ENCODE peak calls at places on chromosomes 2 and 18, in nine cellular contexts. One of them, this sample, is unnamed.

GRCh38 chr2:27185331-27186026 is 26.4 kb upstream of the ATRAID start:
- DNase-seq in foreskin fibroblast: peak
- DNase-seq in NCI-H1092 treated with DMSO at 0.1 percent for 48 hours: no peak
- DNase-seq in activated CD8-positive, alpha-beta memory T cell treated with anti-CD3 and anti-CD28 coated beads for 1 hour: no peak
- DNase-seq in stimulated activated CD8-positive, alpha-beta memory T cell treated with anti-CD3 and anti-CD28 coated beads, Interleukin-4, amount 100 ng/mL, for 4 hours: no peak
- DNase-seq in ACHN: no peak
- DNase-seq in T1000: no peak
- DNase-seq in mucosa of gallbladder: peak
- DNase-seq in HAP-1: no peak
- DNase-seq in this sample: peak

GRCh38 chr18:52334896-52335295 is 5.1 kb upstream of the DCC start:
- DNase-seq in T1000: no peak
- DNase-seq in ACHN: no peak
- DNase-seq in mucosa of gallbladder: no peak
- DNase-seq in NCI-H1092 treated with DMSO at 0.1 percent for 48 hours: no peak
- DNase-seq in activated CD8-positive, alpha-beta memory T cell treated with anti-CD3 and anti-CD28 coated beads for 1 hour: no peak
- DNase-seq in HAP-1: no peak
- DNase-seq in foreskin fibroblast: peak
- DNase-seq in stimulated activated CD8-positive, alpha-beta memory T cell treated with anti-CD3 and anti-CD28 coated beads, Interleukin-4, amount 100 ng/mL, for 4 hours: no peak
- DNase-seq in this sample: no peak

GRCh38 chr2:121860033-121860810 is 104.8 kb downstream of the TSN start:
- DNase-seq in HAP-1: no peak
- DNase-seq in stimulated activated CD8-positive, alpha-beta memory T cell treated with anti-CD3 and anti-CD28 coated beads, Interleukin-4, amount 100 ng/mL, for 4 hours: no peak
- DNase-seq in foreskin fibroblast: peak
- DNase-seq in mucosa of gallbladder: no peak
- DNase-seq in NCI-H1092 treated with DMSO at 0.1 percent for 48 hours: no peak
- DNase-seq in activated CD8-positive, alpha-beta memory T cell treated with anti-CD3 and anti-CD28 coated beads for 1 hour: no peak
- DNase-seq in T1000: peak
- DNase-seq in ACHN: peak
- DNase-seq in this sample: no peak

GRCh38 chr2:98816281-98816680 is 85.3 kb upstream of the MGAT4A start:
- DNase-seq in activated CD8-positive, alpha-beta memory T cell treated with anti-CD3 and anti-CD28 coated beads for 1 hour: no peak
- DNase-seq in T1000: no peak
- DNase-seq in NCI-H1092 treated with DMSO at 0.1 percent for 48 hours: no peak
- DNase-seq in stimulated activated CD8-positive, alpha-beta memory T cell treated with anti-CD3 and anti-CD28 coated beads, Interleukin-4, amount 100 ng/mL, for 4 hours: no peak
- DNase-seq in ACHN: no peak
- DNase-seq in mucosa of gallbladder: no peak
- DNase-seq in HAP-1: no peak
- DNase-seq in foreskin fibroblast: no peak
- DNase-seq in this sample: no peak

GRCh38 chr2:120397362-120397811 is 51.5 kb downstream of the INHBB start:
- DNase-seq in mucosa of gallbladder: no peak
- DNase-seq in NCI-H1092 treated with DMSO at 0.1 percent for 48 hours: no peak
- DNase-seq in foreskin fibroblast: peak
- DNase-seq in activated CD8-positive, alpha-beta memory T cell treated with anti-CD3 and anti-CD28 coated beads for 1 hour: no peak
- DNase-seq in stimulated activated CD8-positive, alpha-beta memory T cell treated with anti-CD3 and anti-CD28 coated beads, Interleukin-4, amount 100 ng/mL, for 4 hours: no peak
- DNase-seq in T1000: peak
- DNase-seq in HAP-1: peak
- DNase-seq in ACHN: no peak
- DNase-seq in this sample: no peak

GRCh38 chr18:70426818-70427217 is 138.0 kb downstream of the SOCS6 start:
- DNase-seq in HAP-1: no peak
- DNase-seq in stimulated activated CD8-positive, alpha-beta memory T cell treated with anti-CD3 and anti-CD28 coated beads, Interleukin-4, amount 100 ng/mL, for 4 hours: no peak
- DNase-seq in NCI-H1092 treated with DMSO at 0.1 percent for 48 hours: no peak
- DNase-seq in activated CD8-positive, alpha-beta memory T cell treated with anti-CD3 and anti-CD28 coated beads for 1 hour: no peak
- DNase-seq in T1000: no peak
- DNase-seq in ACHN: no peak
- DNase-seq in foreskin fibroblast: no peak
- DNase-seq in mucosa of gallbladder: no peak
- DNase-seq in this sample: no peak

GRCh38 chr2:1653956-1654695 is 90.2 kb downstream of the PXDN start:
- DNase-seq in activated CD8-positive, alpha-beta memory T cell treated with anti-CD3 and anti-CD28 coated beads for 1 hour: no peak
- DNase-seq in NCI-H1092 treated with DMSO at 0.1 percent for 48 hours: no peak
- DNase-seq in HAP-1: no peak
- DNase-seq in foreskin fibroblast: peak
- DNase-seq in mucosa of gallbladder: no peak
- DNase-seq in ACHN: peak
- DNase-seq in T1000: no peak
- DNase-seq in stimulated activated CD8-positive, alpha-beta memory T cell treated with anti-CD3 and anti-CD28 coated beads, Interleukin-4, amount 100 ng/mL, for 4 hours: no peak
- DNase-seq in this sample: no peak

GRCh38 chr2:66957677-66958076 is 439.5 kb upstream of the ETAA1 start:
- DNase-seq in mucosa of gallbladder: no peak
- DNase-seq in NCI-H1092 treated with DMSO at 0.1 percent for 48 hours: no peak
- DNase-seq in foreskin fibroblast: no peak
- DNase-seq in stimulated activated CD8-positive, alpha-beta memory T cell treated with anti-CD3 and anti-CD28 coated beads, Interleukin-4, amount 100 ng/mL, for 4 hours: no peak
- DNase-seq in ACHN: no peak
- DNase-seq in T1000: no peak
- DNase-seq in HAP-1: no peak
- DNase-seq in activated CD8-positive, alpha-beta memory T cell treated with anti-CD3 and anti-CD28 coated beads for 1 hour: no peak
- DNase-seq in this sample: no peak

GRCh38 chr18:63817441-63818051 is 42.3 kb downstream of the SERPINB7 start:
- DNase-seq in T1000: no peak
- DNase-seq in mucosa of gallbladder: no peak
- DNase-seq in ACHN: no peak
- DNase-seq in NCI-H1092 treated with DMSO at 0.1 percent for 48 hours: no peak
- DNase-seq in stimulated activated CD8-positive, alpha-beta memory T cell treated with anti-CD3 and anti-CD28 coated beads, Interleukin-4, amount 100 ng/mL, for 4 hours: no peak
- DNase-seq in foreskin fibroblast: peak
- DNase-seq in HAP-1: no peak
- DNase-seq in activated CD8-positive, alpha-beta memory T cell treated with anti-CD3 and anti-CD28 coated beads for 1 hour: no peak
- DNase-seq in this sample: no peak

GRCh38 chr2:30031184-30031583 is 109.8 kb upstream of the ALK start:
- DNase-seq in stimulated activated CD8-positive, alpha-beta memory T cell treated with anti-CD3 and anti-CD28 coated beads, Interleukin-4, amount 100 ng/mL, for 4 hours: no peak
- DNase-seq in activated CD8-positive, alpha-beta memory T cell treated with anti-CD3 and anti-CD28 coated beads for 1 hour: no peak
- DNase-seq in NCI-H1092 treated with DMSO at 0.1 percent for 48 hours: no peak
- DNase-seq in T1000: no peak
- DNase-seq in mucosa of gallbladder: no peak
- DNase-seq in HAP-1: no peak
- DNase-seq in foreskin fibroblast: no peak
- DNase-seq in ACHN: no peak
- DNase-seq in this sample: no peak

GRCh38 chr2:174022431-174022830 is 57.3 kb upstream of the SP3 start:
- DNase-seq in mucosa of gallbladder: no peak
- DNase-seq in activated CD8-positive, alpha-beta memory T cell treated with anti-CD3 and anti-CD28 coated beads for 1 hour: no peak
- DNase-seq in ACHN: no peak
- DNase-seq in stimulated activated CD8-positive, alpha-beta memory T cell treated with anti-CD3 and anti-CD28 coated beads, Interleukin-4, amount 100 ng/mL, for 4 hours: no peak
- DNase-seq in HAP-1: no peak
- DNase-seq in NCI-H1092 treated with DMSO at 0.1 percent for 48 hours: no peak
- DNase-seq in foreskin fibroblast: no peak
- DNase-seq in T1000: no peak
- DNase-seq in this sample: no peak

GRCh38 chr2:234710587-234710986 is 213.7 kb upstream of the ARL4C start:
- DNase-seq in ACHN: no peak
- DNase-seq in T1000: no peak
- DNase-seq in mucosa of gallbladder: no peak
- DNase-seq in activated CD8-positive, alpha-beta memory T cell treated with anti-CD3 and anti-CD28 coated beads for 1 hour: no peak
- DNase-seq in foreskin fibroblast: no peak
- DNase-seq in stimulated activated CD8-positive, alpha-beta memory T cell treated with anti-CD3 and anti-CD28 coated beads, Interleukin-4, amount 100 ng/mL, for 4 hours: no peak
- DNase-seq in NCI-H1092 treated with DMSO at 0.1 percent for 48 hours: no peak
- DNase-seq in HAP-1: no peak
- DNase-seq in this sample: no peak

GRCh38 chr2:11129598-11130449 is 25.4 kb upstream of the SLC66A3 start:
- DNase-seq in activated CD8-positive, alpha-beta memory T cell treated with anti-CD3 and anti-CD28 coated beads for 1 hour: peak
- DNase-seq in stimulated activated CD8-positive, alpha-beta memory T cell treated with anti-CD3 and anti-CD28 coated beads, Interleukin-4, amount 100 ng/mL, for 4 hours: peak
- DNase-seq in foreskin fibroblast: no peak
- DNase-seq in mucosa of gallbladder: peak
- DNase-seq in HAP-1: peak
- DNase-seq in T1000: no peak
- DNase-seq in NCI-H1092 treated with DMSO at 0.1 percent for 48 hours: no peak
- DNase-seq in ACHN: peak
- DNase-seq in this sample: peak

GRCh38 chr18:55863876-55864275 is 275.9 kb upstream of the TCF4 start:
- DNase-seq in mucosa of gallbladder: no peak
- DNase-seq in stimulated activated CD8-positive, alpha-beta memory T cell treated with anti-CD3 and anti-CD28 coated beads, Interleukin-4, amount 100 ng/mL, for 4 hours: no peak
- DNase-seq in T1000: no peak
- DNase-seq in ACHN: no peak
- DNase-seq in HAP-1: peak
- DNase-seq in activated CD8-positive, alpha-beta memory T cell treated with anti-CD3 and anti-CD28 coated beads for 1 hour: no peak
- DNase-seq in NCI-H1092 treated with DMSO at 0.1 percent for 48 hours: no peak
- DNase-seq in foreskin fibroblast: peak
- DNase-seq in this sample: no peak

GRCh38 chr2:172084484-172084733 is 898 bp upstream of the DLX1 start:
- DNase-seq in T1000: no peak
- DNase-seq in foreskin fibroblast: no peak
- DNase-seq in mucosa of gallbladder: no peak
- DNase-seq in activated CD8-positive, alpha-beta memory T cell treated with anti-CD3 and anti-CD28 coated beads for 1 hour: no peak
- DNase-seq in stimulated activated CD8-positive, alpha-beta memory T cell treated with anti-CD3 and anti-CD28 coated beads, Interleukin-4, amount 100 ng/mL, for 4 hours: no peak
- DNase-seq in NCI-H1092 treated with DMSO at 0.1 percent for 48 hours: peak
- DNase-seq in HAP-1: peak
- DNase-seq in ACHN: no peak
- DNase-seq in this sample: no peak

GRCh38 chr2:151946856-151947523 is 118.8 kb upstream of the ARL5A start:
- DNase-seq in activated CD8-positive, alpha-beta memory T cell treated with anti-CD3 and anti-CD28 coated beads for 1 hour: peak
- DNase-seq in mucosa of gallbladder: peak
- DNase-seq in foreskin fibroblast: no peak
- DNase-seq in ACHN: peak
- DNase-seq in T1000: no peak
- DNase-seq in stimulated activated CD8-positive, alpha-beta memory T cell treated with anti-CD3 and anti-CD28 coated beads, Interleukin-4, amount 100 ng/mL, for 4 hours: no peak
- DNase-seq in HAP-1: peak
- DNase-seq in NCI-H1092 treated with DMSO at 0.1 percent for 48 hours: no peak
- DNase-seq in this sample: peak

GRCh38 chr2:898319-898718 is 52.3 kb upstream of the SNTG2 start:
- DNase-seq in NCI-H1092 treated with DMSO at 0.1 percent for 48 hours: no peak
- DNase-seq in ACHN: no peak
- DNase-seq in T1000: no peak
- DNase-seq in foreskin fibroblast: no peak
- DNase-seq in stimulated activated CD8-positive, alpha-beta memory T cell treated with anti-CD3 and anti-CD28 coated beads, Interleukin-4, amount 100 ng/mL, for 4 hours: no peak
- DNase-seq in HAP-1: peak
- DNase-seq in mucosa of gallbladder: peak
- DNase-seq in activated CD8-positive, alpha-beta memory T cell treated with anti-CD3 and anti-CD28 coated beads for 1 hour: no peak
- DNase-seq in this sample: peak

GRCh38 chr2:443754-444153 is 155.9 kb upstream of the ALKAL2 start:
- DNase-seq in mucosa of gallbladder: no peak
- DNase-seq in ACHN: no peak
- DNase-seq in activated CD8-positive, alpha-beta memory T cell treated with anti-CD3 and anti-CD28 coated beads for 1 hour: no peak
- DNase-seq in stimulated activated CD8-positive, alpha-beta memory T cell treated with anti-CD3 and anti-CD28 coated beads, Interleukin-4, amount 100 ng/mL, for 4 hours: no peak
- DNase-seq in foreskin fibroblast: no peak
- DNase-seq in T1000: no peak
- DNase-seq in HAP-1: no peak
- DNase-seq in NCI-H1092 treated with DMSO at 0.1 percent for 48 hours: no peak
- DNase-seq in this sample: no peak

GRCh38 chr2:226984461-226985226 is 148.8 kb downstream of the RHBDD1 start:
- DNase-seq in T1000: no peak
- DNase-seq in NCI-H1092 treated with DMSO at 0.1 percent for 48 hours: no peak
- DNase-seq in HAP-1: no peak
- DNase-seq in stimulated activated CD8-positive, alpha-beta memory T cell treated with anti-CD3 and anti-CD28 coated beads, Interleukin-4, amount 100 ng/mL, for 4 hours: no peak
- DNase-seq in activated CD8-positive, alpha-beta memory T cell treated with anti-CD3 and anti-CD28 coated beads for 1 hour: no peak
- DNase-seq in foreskin fibroblast: no peak
- DNase-seq in ACHN: no peak
- DNase-seq in mucosa of gallbladder: no peak
- DNase-seq in this sample: no peak

GRCh38 chr2:71530246-71530986 is 77.1 kb downstream of the DYSF start:
- DNase-seq in T1000: no peak
- DNase-seq in foreskin fibroblast: peak
- DNase-seq in NCI-H1092 treated with DMSO at 0.1 percent for 48 hours: peak
- DNase-seq in mucosa of gallbladder: no peak
- DNase-seq in HAP-1: peak
- DNase-seq in ACHN: peak
- DNase-seq in activated CD8-positive, alpha-beta memory T cell treated with anti-CD3 and anti-CD28 coated beads for 1 hour: no peak
- DNase-seq in stimulated activated CD8-positive, alpha-beta memory T cell treated with anti-CD3 and anti-CD28 coated beads, Interleukin-4, amount 100 ng/mL, for 4 hours: no peak
- DNase-seq in this sample: peak

GRCh38 chr2:178205853-178206516 is 11.7 kb downstream of the OSBPL6 start:
- DNase-seq in T1000: no peak
- DNase-seq in activated CD8-positive, alpha-beta memory T cell treated with anti-CD3 and anti-CD28 coated beads for 1 hour: no peak
- DNase-seq in foreskin fibroblast: peak
- DNase-seq in ACHN: peak
- DNase-seq in stimulated activated CD8-positive, alpha-beta memory T cell treated with anti-CD3 and anti-CD28 coated beads, Interleukin-4, amount 100 ng/mL, for 4 hours: no peak
- DNase-seq in HAP-1: no peak
- DNase-seq in mucosa of gallbladder: no peak
- DNase-seq in NCI-H1092 treated with DMSO at 0.1 percent for 48 hours: no peak
- DNase-seq in this sample: no peak

GRCh38 chr2:144517825-144518699 is 1.9 kb downstream of the ZEB2 start:
- DNase-seq in ACHN: peak
- DNase-seq in mucosa of gallbladder: no peak
- DNase-seq in activated CD8-positive, alpha-beta memory T cell treated with anti-CD3 and anti-CD28 coated beads for 1 hour: no peak
- DNase-seq in T1000: no peak
- DNase-seq in HAP-1: peak
- DNase-seq in NCI-H1092 treated with DMSO at 0.1 percent for 48 hours: no peak
- DNase-seq in stimulated activated CD8-positive, alpha-beta memory T cell treated with anti-CD3 and anti-CD28 coated beads, Interleukin-4, amount 100 ng/mL, for 4 hours: no peak
- DNase-seq in foreskin fibroblast: no peak
- DNase-seq in this sample: peak

GRCh38 chr2:121058852-121059558 is 226.0 kb downstream of the TFCP2L1 start:
- DNase-seq in mucosa of gallbladder: no peak
- DNase-seq in HAP-1: no peak
- DNase-seq in T1000: no peak
- DNase-seq in foreskin fibroblast: no peak
- DNase-seq in NCI-H1092 treated with DMSO at 0.1 percent for 48 hours: no peak
- DNase-seq in ACHN: no peak
- DNase-seq in activated CD8-positive, alpha-beta memory T cell treated with anti-CD3 and anti-CD28 coated beads for 1 hour: no peak
- DNase-seq in stimulated activated CD8-positive, alpha-beta memory T cell treated with anti-CD3 and anti-CD28 coated beads, Interleukin-4, amount 100 ng/mL, for 4 hours: no peak
- DNase-seq in this sample: no peak

GRCh38 chr2:3672861-3673670 is 15.1 kb downstream of the ALLC start:
- DNase-seq in activated CD8-positive, alpha-beta memory T cell treated with anti-CD3 and anti-CD28 coated beads for 1 hour: no peak
- DNase-seq in stimulated activated CD8-positive, alpha-beta memory T cell treated with anti-CD3 and anti-CD28 coated beads, Interleukin-4, amount 100 ng/mL, for 4 hours: no peak
- DNase-seq in HAP-1: no peak
- DNase-seq in foreskin fibroblast: no peak
- DNase-seq in NCI-H1092 treated with DMSO at 0.1 percent for 48 hours: no peak
- DNase-seq in mucosa of gallbladder: no peak
- DNase-seq in T1000: no peak
- DNase-seq in ACHN: no peak
- DNase-seq in this sample: no peak

GRCh38 chr2:8217366-8218125 is 464.3 kb upstream of the ID2 start:
- DNase-seq in ACHN: no peak
- DNase-seq in activated CD8-positive, alpha-beta memory T cell treated with anti-CD3 and anti-CD28 coated beads for 1 hour: no peak
- DNase-seq in stimulated activated CD8-positive, alpha-beta memory T cell treated with anti-CD3 and anti-CD28 coated beads, Interleukin-4, amount 100 ng/mL, for 4 hours: no peak
- DNase-seq in T1000: no peak
- DNase-seq in NCI-H1092 treated with DMSO at 0.1 percent for 48 hours: no peak
- DNase-seq in foreskin fibroblast: peak
- DNase-seq in mucosa of gallbladder: no peak
- DNase-seq in HAP-1: no peak
- DNase-seq in this sample: no peak

GRCh38 chr2:9206991-9207640 is 504 bp downstream of the ASAP2 start:
- DNase-seq in stimulated activated CD8-positive, alpha-beta memory T cell treated with anti-CD3 and anti-CD28 coated beads, Interleukin-4, amount 100 ng/mL, for 4 hours: no peak
- DNase-seq in foreskin fibroblast: no peak
- DNase-seq in mucosa of gallbladder: no peak
- DNase-seq in activated CD8-positive, alpha-beta memory T cell treated with anti-CD3 and anti-CD28 coated beads for 1 hour: no peak
- DNase-seq in NCI-H1092 treated with DMSO at 0.1 percent for 48 hours: no peak
- DNase-seq in HAP-1: peak
- DNase-seq in ACHN: peak
- DNase-seq in T1000: peak
- DNase-seq in this sample: peak

GRCh38 chr2:144215701-144216675 is 303.9 kb downstream of the ZEB2 start:
- DNase-seq in activated CD8-positive, alpha-beta memory T cell treated with anti-CD3 and anti-CD28 coated beads for 1 hour: no peak
- DNase-seq in T1000: no peak
- DNase-seq in HAP-1: no peak
- DNase-seq in stimulated activated CD8-positive, alpha-beta memory T cell treated with anti-CD3 and anti-CD28 coated beads, Interleukin-4, amount 100 ng/mL, for 4 hours: no peak
- DNase-seq in foreskin fibroblast: no peak
- DNase-seq in mucosa of gallbladder: no peak
- DNase-seq in NCI-H1092 treated with DMSO at 0.1 percent for 48 hours: no peak
- DNase-seq in ACHN: no peak
- DNase-seq in this sample: peak

GRCh38 chr2:76444732-76445131 is 734.0 kb upstream of the GCFC2 start:
- DNase-seq in stimulated activated CD8-positive, alpha-beta memory T cell treated with anti-CD3 and anti-CD28 coated beads, Interleukin-4, amount 100 ng/mL, for 4 hours: no peak
- DNase-seq in activated CD8-positive, alpha-beta memory T cell treated with anti-CD3 and anti-CD28 coated beads for 1 hour: no peak
- DNase-seq in mucosa of gallbladder: no peak
- DNase-seq in HAP-1: no peak
- DNase-seq in ACHN: no peak
- DNase-seq in NCI-H1092 treated with DMSO at 0.1 percent for 48 hours: no peak
- DNase-seq in foreskin fibroblast: no peak
- DNase-seq in T1000: no peak
- DNase-seq in this sample: peak

GRCh38 chr2:151437630-151438029 is 27.9 kb downstream of the RIF1 start:
- DNase-seq in ACHN: peak
- DNase-seq in HAP-1: no peak
- DNase-seq in NCI-H1092 treated with DMSO at 0.1 percent for 48 hours: peak
- DNase-seq in mucosa of gallbladder: no peak
- DNase-seq in foreskin fibroblast: no peak
- DNase-seq in activated CD8-positive, alpha-beta memory T cell treated with anti-CD3 and anti-CD28 coated beads for 1 hour: no peak
- DNase-seq in stimulated activated CD8-positive, alpha-beta memory T cell treated with anti-CD3 and anti-CD28 coated beads, Interleukin-4, amount 100 ng/mL, for 4 hours: no peak
- DNase-seq in T1000: no peak
- DNase-seq in this sample: peak

GRCh38 chr2:112887904-112888303 is 23.1 kb upstream of the IL37 start:
- DNase-seq in ACHN: no peak
- DNase-seq in NCI-H1092 treated with DMSO at 0.1 percent for 48 hours: no peak
- DNase-seq in activated CD8-positive, alpha-beta memory T cell treated with anti-CD3 and anti-CD28 coated beads for 1 hour: no peak
- DNase-seq in foreskin fibroblast: no peak
- DNase-seq in stimulated activated CD8-positive, alpha-beta memory T cell treated with anti-CD3 and anti-CD28 coated beads, Interleukin-4, amount 100 ng/mL, for 4 hours: no peak
- DNase-seq in T1000: no peak
- DNase-seq in HAP-1: no peak
- DNase-seq in mucosa of gallbladder: no peak
- DNase-seq in this sample: peak

GRCh38 chr2:221997683-221998082 is 301.1 kb downstream of the PAX3 start:
- DNase-seq in T1000: no peak
- DNase-seq in stimulated activated CD8-positive, alpha-beta memory T cell treated with anti-CD3 and anti-CD28 coated beads, Interleukin-4, amount 100 ng/mL, for 4 hours: no peak
- DNase-seq in ACHN: no peak
- DNase-seq in NCI-H1092 treated with DMSO at 0.1 percent for 48 hours: no peak
- DNase-seq in activated CD8-positive, alpha-beta memory T cell treated with anti-CD3 and anti-CD28 coated beads for 1 hour: no peak
- DNase-seq in foreskin fibroblast: no peak
- DNase-seq in HAP-1: no peak
- DNase-seq in mucosa of gallbladder: no peak
- DNase-seq in this sample: no peak

This sample was measured in NB4.